ENCODE peak calls at places on chromosomes 3 and 15, in four cellular contexts. One of them, this sample, is unnamed.

GRCh38 chr3:179544981-179545645 is 17.6 kb upstream of the ACTL6A start:
- DNase-seq in body of pancreas: no peak
- DNase-seq in left colon: no peak
- DNase-seq in hepatocyte: no peak
- DNase-seq in this sample: no peak

GRCh38 chr3:175270199-175270837 is 411.2 kb downstream of the NAALADL2 start:
- DNase-seq in body of pancreas: no peak
- DNase-seq in left colon: no peak
- DNase-seq in hepatocyte: peak
- DNase-seq in this sample: no peak

GRCh38 chr15:88752956-88753355 is 50.3 kb upstream of the ACAN start:
- DNase-seq in body of pancreas: no peak
- DNase-seq in left colon: no peak
- DNase-seq in hepatocyte: no peak
- DNase-seq in this sample: no peak

GRCh38 chr3:27554706-27555105 is 70.5 kb upstream of the SLC4A7 start:
- DNase-seq in body of pancreas: no peak
- DNase-seq in left colon: no peak
- DNase-seq in hepatocyte: no peak
- DNase-seq in this sample: no peak

GRCh38 chr15:70524470-70524869 is 238.9 kb downstream of the UACA start:
- DNase-seq in body of pancreas: no peak
- DNase-seq in left colon: no peak
- DNase-seq in hepatocyte: no peak
- DNase-seq in this sample: no peak

GRCh38 chr15:71559098-71559497 is 251.3 kb upstream of the NR2E3 start:
- DNase-seq in body of pancreas: no peak
- DNase-seq in left colon: no peak
- DNase-seq in hepatocyte: no peak
- DNase-seq in this sample: peak

GRCh38 chr3:129032716-129033115 is 27.9 kb upstream of the GP9 start:
- DNase-seq in body of pancreas: no peak
- DNase-seq in left colon: no peak
- DNase-seq in hepatocyte: no peak
- DNase-seq in this sample: no peak

GRCh38 chr15:40412095-40412759 is 6.6 kb downstream of the IVD start:
- DNase-seq in body of pancreas: peak
- DNase-seq in left colon: peak
- DNase-seq in hepatocyte: peak
- DNase-seq in this sample: peak

GRCh38 chr3:169508426-169508825 is 155.1 kb downstream of the MECOM start:
- DNase-seq in body of pancreas: no peak
- DNase-seq in left colon: no peak
- DNase-seq in hepatocyte: no peak
- DNase-seq in this sample: no peak

GRCh38 chr15:92667291-92667904 is 11.8 kb upstream of the FAM174B start:
- DNase-seq in body of pancreas: peak
- DNase-seq in left colon: peak
- DNase-seq in hepatocyte: no peak
- DNase-seq in this sample: no peak

GRCh38 chr3:44210967-44211366 is 30.7 kb upstream of the TOPAZ1 start:
- DNase-seq in body of pancreas: no peak
- DNase-seq in left colon: no peak
- DNase-seq in hepatocyte: no peak
- DNase-seq in this sample: no peak

GRCh38 chr3:13364602-13365271 is 55.4 kb downstream of the NUP210 start:
- DNase-seq in body of pancreas: no peak
- DNase-seq in left colon: no peak
- DNase-seq in hepatocyte: no peak
- DNase-seq in this sample: no peak

GRCh38 chr15:91716536-91716935 is 137.0 kb upstream of the SLCO3A1 start:
- DNase-seq in body of pancreas: no peak
- DNase-seq in left colon: no peak
- DNase-seq in hepatocyte: no peak
- DNase-seq in this sample: no peak

GRCh38 chr3:45199837-45200648 is 26.0 kb downstream of the TMEM158 start:
- DNase-seq in body of pancreas: no peak
- DNase-seq in left colon: no peak
- DNase-seq in hepatocyte: peak
- DNase-seq in this sample: peak

GRCh38 chr3:15074500-15074899 is 9.4 kb upstream of the MRPS25 start:
- DNase-seq in body of pancreas: no peak
- DNase-seq in left colon: no peak
- DNase-seq in hepatocyte: no peak
- DNase-seq in this sample: no peak

GRCh38 chr15:79978694-79979519 is 7.9 kb upstream of the BCL2A1 start:
- DNase-seq in body of pancreas: no peak
- DNase-seq in left colon: peak
- DNase-seq in hepatocyte: peak
- DNase-seq in this sample: no peak

GRCh38 chr3:34012102-34012461 is 213.7 kb downstream of the PDCD6IP start:
- DNase-seq in body of pancreas: no peak
- DNase-seq in left colon: no peak
- DNase-seq in hepatocyte: peak
- DNase-seq in this sample: peak

GRCh38 chr3:124131158-124132115 is 139.5 kb upstream of the ROPN1 start:
- DNase-seq in body of pancreas: no peak
- DNase-seq in left colon: no peak
- DNase-seq in hepatocyte: peak
- DNase-seq in this sample: no peak

GRCh38 chr3:100063929-100064461 is 50.3 kb downstream of the FILIP1L start:
- DNase-seq in body of pancreas: no peak
- DNase-seq in left colon: no peak
- DNase-seq in hepatocyte: no peak
- DNase-seq in this sample: no peak

GRCh38 chr3:81776643-81777042 is 15.2 kb upstream of the GBE1 start:
- DNase-seq in body of pancreas: no peak
- DNase-seq in left colon: no peak
- DNase-seq in hepatocyte: no peak
- DNase-seq in this sample: no peak

GRCh38 chr15:92393994-92394326 is 279 bp downstream of the ST8SIA2 start:
- DNase-seq in body of pancreas: no peak
- DNase-seq in left colon: no peak
- DNase-seq in hepatocyte: peak
- DNase-seq in this sample: no peak

GRCh38 chr3:192727032-192727847 is at the start of gene FGF12:
- DNase-seq in body of pancreas: peak
- DNase-seq in left colon: peak
- DNase-seq in hepatocyte: peak
- DNase-seq in this sample: no peak

GRCh38 chr3:115819785-115820384 is 196.6 kb downstream of the GAP43 start:
- DNase-seq in body of pancreas: peak
- DNase-seq in left colon: peak
- DNase-seq in hepatocyte: peak
- DNase-seq in this sample: peak

GRCh38 chr3:149717391-149718056 is 34.8 kb downstream of the COMMD2 start:
- DNase-seq in body of pancreas: peak
- DNase-seq in left colon: peak
- DNase-seq in hepatocyte: peak
- DNase-seq in this sample: peak

GRCh38 chr3:126309861-126310655 is 47.1 kb downstream of the KLF15 start:
- DNase-seq in body of pancreas: no peak
- DNase-seq in left colon: no peak
- DNase-seq in hepatocyte: no peak
- DNase-seq in this sample: no peak

GRCh38 chr3:124812291-124813265 is 74.6 kb downstream of the ITGB5 start:
- DNase-seq in body of pancreas: peak
- DNase-seq in left colon: peak
- DNase-seq in hepatocyte: peak
- DNase-seq in this sample: peak